ENCODE peak calls at places on chromosomes 6 and 20, in six cellular contexts. U is HepG2, V is K562, Y is GM12878, C is H1, R is GM12891. H is an unnamed sample.

GRCh38 chr6:166780284-166780683 is 153.2 kb upstream of the RPS6KA2 start:
- DNase-seq in U (no peak), V (no peak), Y (no peak), C (peak), R (no peak), H (no peak)

GRCh38 chr6:25492951-25493350 is 159.1 kb upstream of the SCGN start:
- DNase-seq in U (no peak), V (no peak), Y (no peak), C (no peak), R (no peak), H (no peak)

GRCh38 chr20:1700990-1701389 is 43.4 kb upstream of the SIRPG start:
- DNase-seq in U (no peak), V (no peak), Y (no peak), C (no peak), R (no peak), H (no peak)

GRCh38 chr20:58721951-58722371 is 29.4 kb downstream of the NPEPL1 start:
- DNase-seq in U (no peak), V (no peak), Y (no peak), C (no peak), R (no peak), H (no peak)

GRCh38 chr20:47927385-47927851 is 142.1 kb upstream of the SULF2 start:
- DNase-seq in U (no peak), V (no peak), Y (no peak), C (no peak), R (no peak), H (no peak)

GRCh38 chr20:63117661-63118302 is 98.1 kb downstream of the YTHDF1 start:
- DNase-seq in U (no peak), V (no peak), Y (no peak), C (no peak), R (no peak), H (no peak)

GRCh38 chr6:114941078-114941477 is 598.3 kb upstream of the HS3ST5 start:
- DNase-seq in U (no peak), V (no peak), Y (no peak), C (no peak), R (no peak), H (no peak)

GRCh38 chr20:1265226-1265915 is 723 bp upstream of the SNPH start:
- DNase-seq in U (no peak), V (peak), Y (no peak), C (no peak), R (no peak), H (no peak)

GRCh38 chr6:137928286-137928685 is 61.2 kb downstream of the TNFAIP3 start:
- DNase-seq in U (no peak), V (no peak), Y (no peak), C (no peak), R (no peak), H (no peak)

GRCh38 chr6:125469915-125470314 is 168.1 kb upstream of the HDDC2 start:
- DNase-seq in U (no peak), V (no peak), Y (no peak), C (no peak), R (no peak), H (no peak)

GRCh38 chr20:8721098-8721497 is 347.8 kb upstream of the PLCB4 start:
- DNase-seq in U (peak), V (no peak), Y (peak), C (no peak), R (no peak), H (no peak)

GRCh38 chr6:125248136-125248535 is 53.6 kb downstream of the HDDC2 start:
- DNase-seq in U (no peak), V (no peak), Y (no peak), C (no peak), R (no peak), H (no peak)

GRCh38 chr6:2030682-2031244 is 214.6 kb downstream of the GMDS start:
- DNase-seq in U (no peak), V (no peak), Y (no peak), C (no peak), R (no peak), H (no peak)

GRCh38 chr6:11604215-11604614 is 66.7 kb downstream of the TMEM170B start:
- DNase-seq in U (no peak), V (no peak), Y (no peak), C (no peak), R (no peak), H (no peak)

GRCh38 chr6:163675611-163676010 is 261.1 kb downstream of the QKI start:
- DNase-seq in U (no peak), V (no peak), Y (no peak), C (no peak), R (no peak), H (no peak)

GRCh38 chr20:6519556-6519955 is 247.9 kb upstream of the BMP2 start:
- DNase-seq in U (no peak), V (no peak), Y (no peak), C (no peak), R (no peak), H (no peak)

GRCh38 chr6:80336906-80337305 is 230.4 kb downstream of the BCKDHB start:
- DNase-seq in U (no peak), V (no peak), Y (no peak), C (no peak), R (no peak), H (no peak)

GRCh38 chr6:19803331-19804330 is 33.5 kb upstream of the ID4 start:
- DNase-seq in U (peak), V (no peak), Y (no peak), C (no peak), R (no peak), H (no peak)

GRCh38 chr6:125994659-125995488 is 8.5 kb downstream of the TRMT11 start:
- DNase-seq in U (no peak), V (no peak), Y (no peak), C (no peak), R (no peak), H (no peak)

GRCh38 chr6:150069707-150070106 is 786 bp upstream of the ULBP3 start:
- DNase-seq in U (no peak), V (no peak), Y (no peak), C (no peak), R (no peak), H (no peak)

GRCh38 chr6:46491789-46492547 is 719 bp upstream of the RCAN2 start:
- DNase-seq in U (peak), V (no peak), Y (no peak), C (peak), R (peak), H (peak)

GRCh38 chr6:100175814-100176275 is 181.8 kb upstream of the MCHR2 start:
- DNase-seq in U (peak), V (no peak), Y (no peak), C (no peak), R (no peak), H (no peak)

GRCh38 chr20:43448748-43449535 is 8.8 kb upstream of the SRSF6 start:
- DNase-seq in U (peak), V (peak), Y (peak), C (peak), R (peak), H (no peak)

DNA sequence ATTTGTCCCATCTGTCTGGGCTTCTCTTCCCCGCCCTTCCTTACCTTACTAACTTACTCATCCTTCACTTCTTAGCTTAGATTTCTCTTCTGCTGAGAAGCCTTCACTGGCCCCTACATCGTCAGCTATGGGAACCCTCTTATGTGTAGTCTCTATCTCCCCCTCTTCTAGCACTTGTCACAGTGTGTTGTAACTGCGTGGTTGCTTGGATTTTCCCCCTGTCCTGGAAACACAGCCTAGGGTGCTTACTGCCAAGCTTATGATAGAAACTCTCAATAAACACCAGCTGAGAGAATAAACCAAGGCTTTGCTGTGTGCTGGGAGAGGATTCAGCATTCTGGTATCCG is 68.5 kb downstream of the SGK1 start:
- DNase-seq in U (no peak), V (no peak), Y (no peak), C (no peak), R (no peak), H (no peak)
- TF ChIP-seq POLR2A in U (no peak), V (no peak), Y (no peak), C (no peak), R (no peak), H (no peak)

DNA sequence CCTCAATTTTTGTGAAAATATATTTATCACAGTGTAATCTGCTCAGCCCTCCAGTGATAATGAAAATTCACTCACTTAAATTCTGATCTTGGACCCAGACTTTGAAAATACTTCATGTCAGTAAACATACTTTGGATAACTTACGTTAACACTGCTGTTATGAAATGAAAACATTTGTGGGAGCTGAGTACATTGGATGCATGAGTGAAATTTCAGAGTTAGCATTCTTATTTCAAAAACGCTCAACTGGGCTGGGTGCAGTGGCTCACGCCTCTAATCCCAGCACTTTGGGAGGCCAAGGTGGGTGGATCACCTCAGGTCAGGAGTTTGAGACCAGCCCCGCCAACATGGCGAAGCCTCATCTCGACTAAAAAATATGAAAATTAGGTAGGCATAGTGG is 196.4 kb downstream of the UTRN start:
- DNase-seq in U (no peak), V (no peak), Y (no peak), C (no peak), R (no peak), H (no peak)
- TF ChIP-seq TAF1 in U (no peak), V (no peak), Y (no peak), C (no peak), R (no peak), H (no peak)

GRCh38 chr20:41223112-41223511 is 85.8 kb downstream of the PLCG1 start:
- DNase-seq in U (no peak), V (no peak), Y (no peak), C (no peak), R (no peak), H (no peak)
- TF ChIP-seq POLR2AphosphoS5 in U (no peak), V (no peak), Y (no peak), C (no peak), R (no peak), H (no peak)

GRCh38 chr6:90500458-90500857 is 86.4 kb downstream of the MAP3K7 start:
- DNase-seq in U (no peak), V (no peak), Y (no peak), C (no peak), R (no peak), H (no peak)

GRCh38 chr6:90496191-90496590 is 90.7 kb downstream of the MAP3K7 start:
- DNase-seq in U (no peak), V (no peak), Y (no peak), C (no peak), R (no peak), H (no peak)

GRCh38 chr6:90495216-90495817 is 91.6 kb downstream of the MAP3K7 start:
- DNase-seq in U (no peak), V (no peak), Y (no peak), C (no peak), R (no peak), H (no peak)

GRCh38 chr6:90496617-90497016 is 90.3 kb downstream of the MAP3K7 start:
- DNase-seq in U (no peak), V (no peak), Y (no peak), C (no peak), R (no peak), H (no peak)

DNA sequence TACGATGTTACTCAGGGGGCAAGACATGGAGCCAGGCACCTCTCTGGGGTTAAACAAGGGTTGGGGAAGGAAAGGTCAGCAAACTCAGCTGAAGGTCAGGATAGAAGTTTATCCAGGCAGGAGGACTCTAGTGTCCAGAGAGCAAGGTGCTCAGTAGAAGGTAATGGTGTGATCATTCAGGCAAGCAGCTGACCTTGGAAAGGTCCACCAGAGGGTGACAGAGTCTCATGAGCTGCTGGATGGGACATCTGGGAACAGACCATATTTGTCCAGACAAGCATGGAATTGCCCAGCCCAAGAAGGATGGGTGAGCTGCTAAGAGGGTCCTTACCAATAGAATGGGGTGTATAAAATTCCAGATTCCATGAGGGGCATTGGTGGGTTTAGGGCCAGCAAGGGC is 89.5 kb downstream of the MAP3K7 start:
- DNase-seq in U (peak), V (peak), Y (no peak), C (no peak), R (no peak), H (no peak)
- TF ChIP-seq POLR2A in U (no peak), V (no peak), Y (no peak), C (no peak), R (no peak), H (no peak)

GRCh38 chr20:38278150-38278549 is 17.6 kb upstream of the KIAA1755 start:
- DNase-seq in U (no peak), V (no peak), Y (no peak), C (no peak), R (no peak), H (no peak)
- TF ChIP-seq TAF1 in U (no peak), V (no peak), Y (no peak), C (no peak), R (no peak), H (no peak)

DNA sequence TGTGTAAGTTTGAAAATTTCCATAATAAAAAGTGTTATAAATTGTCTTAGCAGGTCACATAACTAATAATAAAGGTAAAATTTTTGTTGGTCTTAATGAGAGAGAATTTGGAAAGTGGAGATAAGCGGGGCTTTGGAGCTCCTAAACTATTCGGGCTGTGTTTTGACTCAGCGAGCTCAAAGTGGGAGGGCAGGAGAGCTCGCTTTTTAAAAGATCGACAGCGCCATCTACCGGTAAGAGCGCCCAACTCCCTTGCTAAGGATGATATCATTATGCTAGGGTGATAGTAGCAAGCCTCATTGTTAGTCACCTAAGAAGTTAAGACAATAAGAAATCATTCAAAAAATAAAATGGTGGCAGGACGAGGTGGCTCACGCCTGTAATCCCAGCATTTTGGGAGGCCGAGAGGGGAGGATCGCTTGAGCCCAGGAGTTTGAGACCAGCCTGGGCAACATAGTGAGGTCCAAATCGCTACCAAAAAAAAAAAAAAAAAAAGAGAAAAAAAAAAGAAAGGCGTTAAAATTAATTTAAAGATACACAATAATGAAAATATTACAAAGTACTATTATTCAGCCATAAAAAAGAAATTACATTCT is 24.8 kb downstream of the C6orf15 start:
- DNase-seq in U (peak), V (peak), Y (peak), C (peak), R (peak), H (peak)
- TF ChIP-seq POLR2AphosphoS5 in U (no peak), V (no peak), Y (no peak), C (no peak), R (no peak), H (no peak)

H was measured in GM12892.